ENCODE peak calls at places on chromosomes 4 and X, in four cellular contexts. I is SK-N-SH, V is A549, G is K562. W is an unnamed sample.

GRCh38 chrX:17559728-17560379 is 177.4 kb upstream of the SCML1 start:
- DNase-seq in I (no peak), V (peak; percentile 30), G (no peak), W (no peak)

GRCh38 chrX:151974336-151975227 is at the start of gene GABRE:
- DNase-seq in G (peak; percentile 87), V (no peak), I (peak; percentile 40), W (no peak)

GRCh38 chr4:106032851-106033286 is 137.6 kb downstream of the NPNT start:
- DNase-seq in V (no peak), I (no peak), G (no peak), W (no peak)

GRCh38 chrX:13646154-13646549 is 6.8 kb upstream of the TCEANC start:
- DNase-seq in I (peak; percentile 40), V (peak; percentile 24), G (peak; percentile 22), W (no peak)

GRCh38 chrX:13101439-13102139 is 57.2 kb upstream of the FAM9C start:
- DNase-seq in I (no peak), V (peak; percentile 71), G (peak; percentile 50), W (no peak)

GRCh38 chrX:274904-275475 is 6.2 kb upstream of the PLCXD1 start:
- DNase-seq in G (no peak), I (no peak), V (no peak), W (no peak)

GRCh38 chrX:119696251-119696890 is 3.4 kb upstream of the SEPTIN6 start:
- DNase-seq in I (no peak), V (no peak), G (no peak), W (no peak)

GRCh38 chr4:174697164-174697563 is 131.9 kb downstream of the GLRA3 start:
- DNase-seq in I (no peak), G (no peak), V (no peak), W (no peak)

GRCh38 chrX:25600776-25601175 is 537.4 kb upstream of the MAGEB18 start:
- DNase-seq in I (no peak), G (no peak), V (no peak), W (no peak)

GRCh38 chr4:13543648-13544555 is at the start of gene NKX3-2:
- DNase-seq in I (peak; percentile 73), G (no peak), V (no peak), W (peak; percentile 75)

GRCh38 chr4:186644737-186645261 is 78.9 kb downstream of the FAT1 start:
- DNase-seq in I (no peak), G (no peak), V (no peak), W (no peak)

GRCh38 chr4:186839122-186840037 is 115.7 kb upstream of the FAT1 start:
- DNase-seq in V (no peak), I (no peak), G (peak; percentile 43), W (no peak)

GRCh38 chr4:98518555-98519267 is 139.7 kb downstream of the TSPAN5 start:
- DNase-seq in G (no peak), V (no peak), I (no peak), W (no peak)

GRCh38 chr4:124753941-124754581 is 41.5 kb upstream of the ANKRD50 start:
- DNase-seq in I (no peak), G (no peak), V (no peak), W (no peak)

GRCh38 chr4:118974758-118975157 is 86.1 kb downstream of the SYNPO2 start:
- DNase-seq in G (no peak), V (no peak), I (no peak), W (peak; percentile 19)

GRCh38 chr4:146638801-146639351 is at the start of gene POU4F2:
- DNase-seq in I (peak; percentile 78), G (no peak), V (no peak), W (no peak)

GRCh38 chrX:143994206-143994605 is 110.3 kb downstream of the UBE2NL start:
- DNase-seq in G (no peak), V (no peak), I (no peak), W (no peak)

GRCh38 chrX:150688911-150689451 is 4.2 kb upstream of the MTMR1 start:
- DNase-seq in I (no peak), V (peak; percentile 42), G (no peak), W (no peak)

GRCh38 chr4:152575533-152575932 is 39.6 kb upstream of the FBXW7 start:
- DNase-seq in G (no peak), V (no peak), I (no peak), W (no peak)

GRCh38 chr4:6764976-6765620 is 17.4 kb upstream of the KIAA0232 start:
- DNase-seq in G (no peak), V (no peak), I (no peak), W (no peak)

GRCh38 chr4:6761540-6762243 is 20.8 kb upstream of the KIAA0232 start:
- DNase-seq in I (peak; percentile 84), V (no peak), G (no peak), W (no peak)

GRCh38 chr4:6765703-6766102 is 16.8 kb upstream of the KIAA0232 start:
- DNase-seq in V (no peak), I (no peak), G (no peak), W (no peak)

GRCh38 chr4:6762244-6762615 is 20.3 kb upstream of the KIAA0232 start:
- DNase-seq in G (no peak), I (no peak), V (no peak), W (no peak)

GRCh38 chr4:6763330-6763851 is 19.1 kb upstream of the KIAA0232 start:
- DNase-seq in I (no peak), V (no peak), G (peak; percentile 41), W (no peak)
- TF ChIP-seq CTCF in I (no peak), V (no peak), G (peak; percentile 62), W (no peak)

GRCh38 chr4:48943387-48943786 is 36.8 kb upstream of the OCIAD2 start:
- DNase-seq in I (no peak), V (no peak), G (no peak), W (no peak)

GRCh38 chr4:48938831-48939230 is 32.3 kb upstream of the OCIAD2 start:
- DNase-seq in V (no peak), G (no peak), I (no peak), W (no peak)

GRCh38 chr4:48937033-48937432 is 30.5 kb upstream of the OCIAD2 start:
- DNase-seq in V (no peak), G (no peak), I (no peak), W (peak; percentile 21)

GRCh38 chr4:48944252-48944651 is 37.7 kb upstream of the OCIAD2 start:
- DNase-seq in I (no peak), V (peak; percentile 15), G (peak; percentile 13), W (no peak)

DNA sequence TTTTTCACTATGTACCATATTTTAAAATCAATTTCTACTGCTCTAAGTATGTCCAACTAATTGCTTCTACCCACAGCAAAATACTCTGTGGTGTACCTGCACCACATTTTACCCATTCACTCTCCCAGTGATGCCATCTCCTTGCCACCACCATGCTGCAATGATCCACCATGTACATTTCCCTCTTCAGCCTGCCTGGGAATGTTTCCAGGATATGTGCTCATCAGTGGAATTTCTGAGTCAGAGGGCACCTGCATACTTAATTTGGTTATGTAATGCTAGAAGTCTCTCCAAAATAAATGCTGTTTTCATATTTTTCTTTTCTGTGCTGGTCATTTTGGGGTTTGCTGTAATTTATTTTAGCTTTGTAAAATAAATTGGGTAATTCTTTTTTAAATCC is 33.2 kb upstream of the OCIAD2 start:
- DNase-seq in G (no peak), V (peak; percentile 8), I (no peak), W (no peak)
- TF ChIP-seq EP300 in G (no peak), V (no peak), I (no peak), W (no peak)

DNA sequence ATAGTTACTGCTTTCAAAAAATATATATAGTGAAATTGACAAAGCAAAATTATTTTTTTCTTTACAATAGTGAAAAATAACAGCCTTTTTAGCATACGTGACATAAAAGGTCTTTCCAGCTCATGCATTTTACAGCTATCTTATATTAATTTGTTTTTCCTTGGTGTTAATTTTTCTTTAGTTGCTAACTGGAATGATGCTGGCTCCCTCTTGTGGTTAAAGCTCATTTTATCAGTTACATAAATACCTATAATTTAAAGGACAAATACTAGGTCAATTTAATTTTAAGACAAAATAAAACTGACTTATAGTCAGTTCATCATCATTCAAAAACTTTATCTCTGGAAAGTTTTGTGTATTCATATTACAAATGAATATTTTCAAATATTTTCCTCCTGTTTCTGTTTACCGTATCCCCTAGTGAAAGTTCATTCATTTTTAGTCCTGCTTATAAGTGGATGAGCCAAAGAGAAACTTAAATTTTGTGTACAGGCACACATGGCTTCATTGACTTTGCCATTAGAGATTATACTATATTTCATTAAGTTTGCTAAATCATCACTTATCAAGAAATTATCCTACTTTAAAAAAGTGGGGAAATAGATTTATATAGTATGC is 9.9 kb upstream of the ANAPC4 start:
- DNase-seq in G (no peak), V (no peak), I (peak; percentile 19), W (no peak)
- TF ChIP-seq CTCF in G (peak; percentile 41), V (peak; percentile 68), I (peak; percentile 91), W (peak; percentile 52)

DNA sequence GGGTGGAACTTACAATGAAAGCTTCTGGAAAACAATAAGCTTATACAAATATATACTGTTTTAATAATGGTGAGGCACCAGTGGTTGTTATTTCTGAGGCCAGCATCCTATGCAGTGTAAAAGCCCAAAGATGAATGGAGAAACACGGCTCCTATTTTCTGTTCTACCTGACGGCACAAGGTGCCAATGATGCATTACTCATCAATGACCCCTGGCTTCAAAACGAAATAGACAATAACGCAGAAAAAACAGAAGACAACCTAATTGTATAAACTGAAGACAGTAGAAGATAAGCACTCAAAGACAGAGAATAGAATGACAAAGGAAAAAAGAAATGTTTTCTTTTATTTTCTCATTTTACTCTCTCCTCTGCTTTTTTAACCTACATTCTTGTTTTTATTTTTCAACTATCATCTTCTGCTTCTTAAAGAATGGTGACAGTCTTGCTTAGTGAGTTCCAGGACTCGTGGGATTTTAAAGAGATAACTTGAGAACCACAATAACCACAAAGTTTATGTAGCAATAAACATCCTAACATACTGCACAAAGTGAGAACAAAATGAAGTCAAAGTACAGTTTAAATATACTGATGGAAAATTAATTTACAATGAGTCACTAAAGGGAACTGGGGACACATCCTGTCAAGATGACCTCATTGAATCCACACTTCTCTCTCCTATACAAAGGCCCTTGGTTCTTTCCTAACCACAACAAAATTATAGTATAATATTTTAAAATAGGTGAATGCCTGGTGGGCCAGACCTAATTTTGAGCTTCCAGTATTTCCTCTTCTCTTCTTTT is 169.8 kb downstream of the BTC start:
- DNase-seq in I (no peak), V (peak; percentile 32), G (no peak), W (no peak)
- TF ChIP-seq EP300 in I (no peak), V (peak; percentile 68), G (peak; percentile 10), W (no peak)

GRCh38 chr4:15021946-15022345 is 19.7 kb downstream of the CPEB2 start:
- DNase-seq in I (no peak), G (no peak), V (no peak), W (no peak)

GRCh38 chr4:15021301-15021700 is 19.0 kb downstream of the CPEB2 start:
- DNase-seq in V (no peak), G (no peak), I (no peak), W (no peak)

GRCh38 chr4:15024386-15024785 is 22.1 kb downstream of the CPEB2 start:
- DNase-seq in G (no peak), I (no peak), V (no peak), W (no peak)

GRCh38 chr4:15027921-15028435 is 25.7 kb downstream of the CPEB2 start:
- DNase-seq in I (no peak), V (no peak), G (no peak), W (no peak)

GRCh38 chr4:15025693-15026092 is 23.4 kb downstream of the CPEB2 start:
- DNase-seq in G (no peak), V (no peak), I (no peak), W (no peak)
- TF ChIP-seq CTCF in G (no peak), V (no peak), I (no peak), W (no peak)

DNA sequence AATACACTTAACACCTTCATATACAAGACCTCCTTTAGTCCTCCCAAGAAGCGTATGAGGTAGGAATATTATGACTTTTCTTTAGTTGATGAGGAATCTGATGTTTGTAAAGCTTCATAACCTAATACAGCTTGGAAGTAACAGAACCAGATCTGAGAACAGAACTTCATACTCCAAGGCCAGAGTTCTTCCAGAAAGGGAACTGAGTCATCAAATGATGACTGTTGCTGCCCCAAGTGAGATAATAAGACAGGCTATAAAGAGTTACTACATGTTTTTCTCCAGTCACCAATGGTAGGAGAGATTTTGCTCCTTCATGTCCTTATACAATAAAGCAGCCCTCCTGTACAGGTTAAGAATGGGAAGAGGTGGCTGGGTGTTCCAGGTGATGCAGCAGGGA is 74.3 kb upstream of the ANXA3 start:
- DNase-seq in I (no peak), G (no peak), V (no peak), W (no peak)
- TF ChIP-seq EP300 in I (no peak), G (no peak), V (no peak), W (no peak)